ENCODE peak calls at places on chromosomes 3 and 15, in ten cellular contexts. One of them, this sample, is unnamed.
A peak's percentile ranks its signal among the peaks of the same experiment; 100 is the strongest.

GRCh38 chr3:78287085-78287484 is 1247.2 kb downstream of the ROBO2 start:
- DNase-seq in brain microvascular endothelial cell: no peak
- DNase-seq in breast epithelium: no peak
- DNase-seq in sigmoid colon: no peak
- DNase-seq in right lobe of liver: no peak
- DNase-seq in fibroblast of mammary gland: no peak
- DNase-seq in left ventricle myocardium inferior: no peak
- DNase-seq in CD4-positive, alpha-beta T cell: no peak
- DNase-seq in CD8-positive, alpha-beta T cell: no peak
- DNase-seq in cardiac fibroblast: no peak
- DNase-seq in this sample: no peak

GRCh38 chr3:63807901-63808589 is 11.1 kb upstream of the C3orf49 start:
- DNase-seq in brain microvascular endothelial cell: no peak
- DNase-seq in breast epithelium: no peak
- DNase-seq in sigmoid colon: no peak
- DNase-seq in right lobe of liver: no peak
- DNase-seq in fibroblast of mammary gland: no peak
- DNase-seq in left ventricle myocardium inferior: no peak
- DNase-seq in CD4-positive, alpha-beta T cell: no peak
- DNase-seq in CD8-positive, alpha-beta T cell: no peak
- DNase-seq in cardiac fibroblast: no peak
- DNase-seq in this sample: no peak

GRCh38 chr3:128247841-128248240 is 94.6 kb downstream of the EEFSEC start:
- DNase-seq in brain microvascular endothelial cell: no peak
- DNase-seq in breast epithelium: no peak
- DNase-seq in sigmoid colon: no peak
- DNase-seq in right lobe of liver: no peak
- DNase-seq in fibroblast of mammary gland: no peak
- DNase-seq in left ventricle myocardium inferior: no peak
- DNase-seq in CD4-positive, alpha-beta T cell: no peak
- DNase-seq in CD8-positive, alpha-beta T cell: no peak
- DNase-seq in cardiac fibroblast: no peak
- DNase-seq in this sample: no peak

GRCh38 chr3:167876603-167877325 is 141.2 kb downstream of the SERPINI1 start:
- DNase-seq in brain microvascular endothelial cell: peak; percentile 65
- DNase-seq in breast epithelium: no peak
- DNase-seq in sigmoid colon: no peak
- DNase-seq in right lobe of liver: no peak
- DNase-seq in fibroblast of mammary gland: peak; percentile 93
- DNase-seq in left ventricle myocardium inferior: no peak
- DNase-seq in CD4-positive, alpha-beta T cell: no peak
- DNase-seq in CD8-positive, alpha-beta T cell: no peak
- DNase-seq in cardiac fibroblast: peak; percentile 65
- DNase-seq in this sample: no peak

GRCh38 chr15:48647963-48648362 is 2.5 kb upstream of the FBN1 start:
- DNase-seq in brain microvascular endothelial cell: no peak
- DNase-seq in breast epithelium: no peak
- DNase-seq in sigmoid colon: no peak
- DNase-seq in right lobe of liver: no peak
- DNase-seq in fibroblast of mammary gland: peak; percentile 51
- DNase-seq in left ventricle myocardium inferior: no peak
- DNase-seq in CD4-positive, alpha-beta T cell: no peak
- DNase-seq in CD8-positive, alpha-beta T cell: no peak
- DNase-seq in cardiac fibroblast: peak; percentile 74
- DNase-seq in this sample: no peak

GRCh38 chr15:72797834-72798233 is 14.3 kb upstream of the ADPGK start:
- DNase-seq in brain microvascular endothelial cell: no peak
- DNase-seq in breast epithelium: no peak
- DNase-seq in sigmoid colon: no peak
- DNase-seq in right lobe of liver: no peak
- DNase-seq in fibroblast of mammary gland: no peak
- DNase-seq in left ventricle myocardium inferior: no peak
- DNase-seq in CD4-positive, alpha-beta T cell: no peak
- DNase-seq in CD8-positive, alpha-beta T cell: no peak
- DNase-seq in cardiac fibroblast: no peak
- DNase-seq in this sample: no peak

GRCh38 chr3:42510325-42510724 is 7.9 kb downstream of the VIPR1 start:
- DNase-seq in brain microvascular endothelial cell: no peak
- DNase-seq in breast epithelium: no peak
- DNase-seq in sigmoid colon: no peak
- DNase-seq in right lobe of liver: no peak
- DNase-seq in fibroblast of mammary gland: no peak
- DNase-seq in left ventricle myocardium inferior: no peak
- DNase-seq in CD4-positive, alpha-beta T cell: no peak
- DNase-seq in CD8-positive, alpha-beta T cell: no peak
- DNase-seq in cardiac fibroblast: no peak
- DNase-seq in this sample: peak; percentile 52

GRCh38 chr3:144229237-144229830 is 257.7 kb downstream of the DIPK2A start:
- DNase-seq in brain microvascular endothelial cell: no peak
- DNase-seq in breast epithelium: no peak
- DNase-seq in sigmoid colon: no peak
- DNase-seq in right lobe of liver: peak; percentile 65
- DNase-seq in fibroblast of mammary gland: no peak
- DNase-seq in left ventricle myocardium inferior: no peak
- DNase-seq in CD4-positive, alpha-beta T cell: no peak
- DNase-seq in CD8-positive, alpha-beta T cell: no peak
- DNase-seq in cardiac fibroblast: peak; percentile 27
- DNase-seq in this sample: no peak

GRCh38 chr15:57551717-57552677 is 39.7 kb upstream of the MYZAP start:
- DNase-seq in brain microvascular endothelial cell: peak; percentile 70
- DNase-seq in breast epithelium: no peak
- DNase-seq in sigmoid colon: no peak
- DNase-seq in right lobe of liver: no peak
- DNase-seq in fibroblast of mammary gland: peak; percentile 32
- DNase-seq in left ventricle myocardium inferior: peak; percentile 34
- DNase-seq in CD4-positive, alpha-beta T cell: no peak
- DNase-seq in CD8-positive, alpha-beta T cell: no peak
- DNase-seq in cardiac fibroblast: peak; percentile 90
- DNase-seq in this sample: no peak

GRCh38 chr3:20648294-20648693 is 462.3 kb upstream of the SGO1 start:
- DNase-seq in brain microvascular endothelial cell: peak; percentile 71
- DNase-seq in breast epithelium: no peak
- DNase-seq in sigmoid colon: no peak
- DNase-seq in right lobe of liver: no peak
- DNase-seq in fibroblast of mammary gland: peak; percentile 91
- DNase-seq in left ventricle myocardium inferior: no peak
- DNase-seq in CD4-positive, alpha-beta T cell: no peak
- DNase-seq in CD8-positive, alpha-beta T cell: no peak
- DNase-seq in cardiac fibroblast: peak; percentile 82
- DNase-seq in this sample: no peak

DNA sequence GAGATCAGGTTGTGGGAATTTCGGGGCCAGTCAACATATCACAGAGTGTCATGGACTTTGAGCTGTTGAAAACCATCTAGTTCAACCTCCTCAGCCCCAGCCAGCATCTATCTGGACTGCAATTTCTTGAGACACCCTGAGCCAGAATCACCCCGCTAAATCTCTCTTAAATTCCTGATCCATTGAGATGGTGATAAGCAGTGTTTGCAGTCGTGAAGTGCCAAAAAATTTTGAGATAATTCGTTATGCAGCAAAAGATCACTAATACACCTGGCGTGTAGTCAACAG is 29.3 kb downstream of the TMED3 start:
- DNase-seq in brain microvascular endothelial cell: no peak
- DNase-seq in breast epithelium: no peak
- DNase-seq in sigmoid colon: no peak
- DNase-seq in right lobe of liver: no peak
- DNase-seq in fibroblast of mammary gland: no peak
- DNase-seq in left ventricle myocardium inferior: no peak
- DNase-seq in CD4-positive, alpha-beta T cell: no peak
- DNase-seq in CD8-positive, alpha-beta T cell: no peak
- DNase-seq in cardiac fibroblast: no peak
- DNase-seq in this sample: no peak
- TF ChIP-seq CTCF in brain microvascular endothelial cell: no peak
- TF ChIP-seq CTCF in breast epithelium: no peak
- TF ChIP-seq CTCF in sigmoid colon: no peak
- TF ChIP-seq CTCF in right lobe of liver: no peak
- TF ChIP-seq CTCF in fibroblast of mammary gland: no peak
- TF ChIP-seq CTCF in left ventricle myocardium inferior: no peak
- TF ChIP-seq CTCF in CD4-positive, alpha-beta T cell: no peak
- TF ChIP-seq CTCF in CD8-positive, alpha-beta T cell: no peak
- TF ChIP-seq CTCF in cardiac fibroblast: no peak
- TF ChIP-seq CTCF in this sample: peak; percentile 37

GRCh38 chr3:139318826-139319225 is 25.0 kb upstream of the MRPS22 start:
- DNase-seq in brain microvascular endothelial cell: no peak
- DNase-seq in breast epithelium: no peak
- DNase-seq in sigmoid colon: no peak
- DNase-seq in right lobe of liver: no peak
- DNase-seq in fibroblast of mammary gland: no peak
- DNase-seq in left ventricle myocardium inferior: no peak
- DNase-seq in CD4-positive, alpha-beta T cell: no peak
- DNase-seq in CD8-positive, alpha-beta T cell: no peak
- DNase-seq in cardiac fibroblast: no peak
- DNase-seq in this sample: no peak

GRCh38 chr3:139317660-139318430 is 26.0 kb upstream of the MRPS22 start:
- DNase-seq in brain microvascular endothelial cell: no peak
- DNase-seq in breast epithelium: no peak
- DNase-seq in sigmoid colon: no peak
- DNase-seq in right lobe of liver: no peak
- DNase-seq in fibroblast of mammary gland: peak; percentile 14
- DNase-seq in left ventricle myocardium inferior: no peak
- DNase-seq in CD4-positive, alpha-beta T cell: no peak
- DNase-seq in CD8-positive, alpha-beta T cell: no peak
- DNase-seq in cardiac fibroblast: no peak
- DNase-seq in this sample: no peak

GRCh38 chr3:139318431-139318816 is 25.4 kb upstream of the MRPS22 start:
- DNase-seq in brain microvascular endothelial cell: no peak
- DNase-seq in breast epithelium: no peak
- DNase-seq in sigmoid colon: no peak
- DNase-seq in right lobe of liver: no peak
- DNase-seq in fibroblast of mammary gland: peak; percentile 19
- DNase-seq in left ventricle myocardium inferior: no peak
- DNase-seq in CD4-positive, alpha-beta T cell: no peak
- DNase-seq in CD8-positive, alpha-beta T cell: no peak
- DNase-seq in cardiac fibroblast: no peak
- DNase-seq in this sample: no peak

GRCh38 chr3:139320551-139321309 is 23.1 kb upstream of the MRPS22 start:
- DNase-seq in brain microvascular endothelial cell: no peak
- DNase-seq in breast epithelium: no peak
- DNase-seq in sigmoid colon: no peak
- DNase-seq in right lobe of liver: no peak
- DNase-seq in fibroblast of mammary gland: no peak
- DNase-seq in left ventricle myocardium inferior: no peak
- DNase-seq in CD4-positive, alpha-beta T cell: no peak
- DNase-seq in CD8-positive, alpha-beta T cell: no peak
- DNase-seq in cardiac fibroblast: no peak
- DNase-seq in this sample: no peak

GRCh38 chr3:139319428-139320402 is 24.1 kb upstream of the MRPS22 start:
- DNase-seq in brain microvascular endothelial cell: no peak
- DNase-seq in breast epithelium: no peak
- DNase-seq in sigmoid colon: no peak
- DNase-seq in right lobe of liver: no peak
- DNase-seq in fibroblast of mammary gland: peak; percentile 23
- DNase-seq in left ventricle myocardium inferior: no peak
- DNase-seq in CD4-positive, alpha-beta T cell: no peak
- DNase-seq in CD8-positive, alpha-beta T cell: no peak
- DNase-seq in cardiac fibroblast: peak; percentile 48
- DNase-seq in this sample: no peak
- TF ChIP-seq CTCF in brain microvascular endothelial cell: peak; percentile 74
- TF ChIP-seq CTCF in breast epithelium: no peak
- TF ChIP-seq CTCF in sigmoid colon: no peak
- TF ChIP-seq CTCF in right lobe of liver: no peak
- TF ChIP-seq CTCF in fibroblast of mammary gland: peak; percentile 43
- TF ChIP-seq CTCF in left ventricle myocardium inferior: peak; percentile 29
- TF ChIP-seq CTCF in CD4-positive, alpha-beta T cell: no peak
- TF ChIP-seq CTCF in CD8-positive, alpha-beta T cell: no peak
- TF ChIP-seq CTCF in cardiac fibroblast: peak; percentile 56
- TF ChIP-seq CTCF in this sample: peak; percentile 55

DNA sequence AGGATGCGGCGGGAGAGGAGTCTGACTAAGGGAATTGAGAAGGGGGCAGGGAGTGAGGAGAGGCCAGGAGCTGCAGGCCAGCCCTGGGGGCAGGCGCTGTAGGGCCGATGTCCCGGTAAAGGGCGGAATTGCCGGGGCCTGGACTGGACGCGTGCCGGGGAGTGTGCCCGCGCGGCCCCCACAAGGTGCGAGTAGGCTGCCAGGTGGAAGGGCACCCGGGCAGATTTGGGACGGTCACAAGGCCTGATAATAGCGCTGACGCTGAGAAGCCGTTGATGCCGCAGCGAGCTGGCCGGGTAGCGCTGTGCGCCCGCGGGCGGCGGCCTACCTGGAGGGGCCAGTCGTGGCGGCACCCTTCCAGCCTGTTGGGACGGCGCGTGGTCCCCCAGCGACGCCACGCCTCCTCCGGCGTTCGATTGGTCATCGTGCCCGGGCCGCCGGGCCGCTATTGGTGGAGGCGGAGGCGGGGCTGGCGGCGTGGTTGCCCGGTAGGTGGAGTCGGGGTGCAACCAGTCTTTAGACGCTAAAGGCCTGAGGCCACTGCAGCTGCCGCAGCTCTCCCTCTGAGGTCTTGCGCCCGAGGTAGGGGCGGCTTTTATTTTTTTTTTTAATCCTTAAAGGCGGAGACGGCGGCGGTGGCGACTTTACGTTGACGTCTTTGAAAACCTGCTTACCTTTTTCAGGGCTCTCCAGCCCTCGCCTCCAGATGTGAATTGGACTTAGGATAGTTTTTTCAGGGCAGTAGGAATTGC is 919 bp downstream of the SLC25A38 start:
- DNase-seq in brain microvascular endothelial cell: peak; percentile 90
- DNase-seq in breast epithelium: peak; percentile 97
- DNase-seq in sigmoid colon: peak; percentile 98
- DNase-seq in right lobe of liver: peak; percentile 98
- DNase-seq in fibroblast of mammary gland: peak; percentile 84
- DNase-seq in left ventricle myocardium inferior: peak; percentile 97
- DNase-seq in CD4-positive, alpha-beta T cell: peak; percentile 89
- DNase-seq in CD8-positive, alpha-beta T cell: peak; percentile 93
- DNase-seq in cardiac fibroblast: peak; percentile 95
- DNase-seq in this sample: peak; percentile 98
- TF ChIP-seq CTCF in brain microvascular endothelial cell: no peak
- TF ChIP-seq CTCF in breast epithelium: peak; percentile 16
- TF ChIP-seq CTCF in sigmoid colon: no peak
- TF ChIP-seq CTCF in right lobe of liver: no peak
- TF ChIP-seq CTCF in fibroblast of mammary gland: no peak
- TF ChIP-seq CTCF in left ventricle myocardium inferior: peak; percentile 46
- TF ChIP-seq CTCF in CD4-positive, alpha-beta T cell: no peak
- TF ChIP-seq CTCF in CD8-positive, alpha-beta T cell: no peak
- TF ChIP-seq CTCF in cardiac fibroblast: no peak
- TF ChIP-seq CTCF in this sample: peak; percentile 35

DNA sequence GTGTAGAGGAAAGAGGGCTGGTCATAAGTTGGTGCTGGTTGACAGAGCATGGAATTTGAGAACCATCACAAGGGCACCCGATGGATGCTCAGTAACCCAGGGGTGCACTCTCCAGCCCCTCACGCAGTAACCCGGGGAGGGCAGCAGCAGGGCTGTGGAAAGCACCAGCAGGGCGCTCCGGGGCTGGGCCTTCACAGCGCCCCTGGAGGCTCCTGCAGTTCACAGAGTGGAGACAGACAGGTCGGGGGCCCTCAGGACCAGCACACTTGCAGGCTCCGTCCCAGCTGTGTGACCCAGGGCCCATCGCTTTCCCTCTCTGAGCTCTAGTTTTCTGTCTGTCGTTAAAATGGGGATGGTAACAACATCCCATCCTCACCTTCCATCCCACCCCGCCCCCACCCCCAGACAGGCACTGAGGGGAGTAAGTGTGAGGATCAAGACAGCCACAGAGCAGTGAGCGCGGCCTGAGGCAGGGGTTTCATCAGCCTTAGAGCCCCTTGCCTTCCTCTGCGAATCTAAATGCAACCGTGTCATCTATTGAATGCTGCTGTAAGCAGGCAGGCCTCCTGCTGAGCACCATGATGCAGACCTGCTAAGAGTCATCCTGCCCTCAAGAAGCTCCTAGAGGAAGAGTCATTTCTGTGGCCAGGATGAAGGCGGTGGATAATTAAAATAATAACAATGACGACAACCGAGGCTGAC is 90.2 kb upstream of the LINGO1 start:
- DNase-seq in brain microvascular endothelial cell: no peak
- DNase-seq in breast epithelium: no peak
- DNase-seq in sigmoid colon: no peak
- DNase-seq in right lobe of liver: no peak
- DNase-seq in fibroblast of mammary gland: no peak
- DNase-seq in left ventricle myocardium inferior: no peak
- DNase-seq in CD4-positive, alpha-beta T cell: no peak
- DNase-seq in CD8-positive, alpha-beta T cell: no peak
- DNase-seq in cardiac fibroblast: no peak
- DNase-seq in this sample: no peak
- TF ChIP-seq CTCF in brain microvascular endothelial cell: no peak
- TF ChIP-seq CTCF in breast epithelium: no peak
- TF ChIP-seq CTCF in sigmoid colon: no peak
- TF ChIP-seq CTCF in right lobe of liver: no peak
- TF ChIP-seq CTCF in fibroblast of mammary gland: no peak
- TF ChIP-seq CTCF in left ventricle myocardium inferior: no peak
- TF ChIP-seq CTCF in CD4-positive, alpha-beta T cell: no peak
- TF ChIP-seq CTCF in CD8-positive, alpha-beta T cell: no peak
- TF ChIP-seq CTCF in cardiac fibroblast: no peak
- TF ChIP-seq CTCF in this sample: no peak